ENCODE peak calls at places on chromosomes 7 and 10, in eight cellular contexts. One of them, this sample, is unnamed.

GRCh38 chr7:78018541-78019456 is 220.2 kb downstream of the PHTF2 start:
- DNase-seq in heart right ventricle: peak; percentile 34
- DNase-seq in heart left ventricle: peak; percentile 66
- DNase-seq in fibroblast of lung: peak; percentile 57
- DNase-seq in kidney epithelial cell: no peak
- DNase-seq in hepatocyte: no peak
- DNase-seq in mesenchymal stem cell: peak; percentile 40
- DNase-seq in upper lobe of left lung: no peak
- DNase-seq in this sample: no peak

GRCh38 chr7:101112233-101112632 is 14.7 kb upstream of the SERPINE1 start:
- DNase-seq in heart right ventricle: peak; percentile 85
- DNase-seq in heart left ventricle: peak; percentile 77
- DNase-seq in fibroblast of lung: peak; percentile 74
- DNase-seq in kidney epithelial cell: no peak
- DNase-seq in hepatocyte: no peak
- DNase-seq in mesenchymal stem cell: peak; percentile 95
- DNase-seq in upper lobe of left lung: peak; percentile 43
- DNase-seq in this sample: no peak

GRCh38 chr7:45978010-45978681 is 57.1 kb upstream of the IGFBP3 start:
- DNase-seq in heart right ventricle: no peak
- DNase-seq in heart left ventricle: no peak
- DNase-seq in fibroblast of lung: peak; percentile 99
- DNase-seq in kidney epithelial cell: peak; percentile 99
- DNase-seq in hepatocyte: peak; percentile 88
- DNase-seq in mesenchymal stem cell: peak; percentile 98
- DNase-seq in upper lobe of left lung: peak; percentile 67
- DNase-seq in this sample: peak; percentile 63

GRCh38 chr10:107442035-107442505 is 277.6 kb upstream of the SORCS1 start:
- DNase-seq in heart right ventricle: no peak
- DNase-seq in heart left ventricle: no peak
- DNase-seq in fibroblast of lung: peak; percentile 55
- DNase-seq in kidney epithelial cell: peak; percentile 70
- DNase-seq in hepatocyte: no peak
- DNase-seq in mesenchymal stem cell: peak; percentile 68
- DNase-seq in upper lobe of left lung: no peak
- DNase-seq in this sample: no peak

GRCh38 chr10:110500515-110500905 is 2.8 kb downstream of the DUSP5 start:
- DNase-seq in heart right ventricle: no peak
- DNase-seq in heart left ventricle: no peak
- DNase-seq in fibroblast of lung: peak; percentile 84
- DNase-seq in kidney epithelial cell: no peak
- DNase-seq in hepatocyte: peak; percentile 46
- DNase-seq in mesenchymal stem cell: peak; percentile 94
- DNase-seq in upper lobe of left lung: no peak
- DNase-seq in this sample: no peak

GRCh38 chr7:37421820-37422219 is 26.8 kb downstream of the ELMO1 start:
- DNase-seq in heart right ventricle: no peak
- DNase-seq in heart left ventricle: no peak
- DNase-seq in fibroblast of lung: no peak
- DNase-seq in kidney epithelial cell: no peak
- DNase-seq in hepatocyte: no peak
- DNase-seq in mesenchymal stem cell: no peak
- DNase-seq in upper lobe of left lung: no peak
- DNase-seq in this sample: no peak

GRCh38 chr7:28149291-28150101 is 31.1 kb downstream of the JAZF1 start:
- DNase-seq in heart right ventricle: no peak
- DNase-seq in heart left ventricle: no peak
- DNase-seq in fibroblast of lung: no peak
- DNase-seq in kidney epithelial cell: no peak
- DNase-seq in hepatocyte: no peak
- DNase-seq in mesenchymal stem cell: no peak
- DNase-seq in upper lobe of left lung: no peak
- DNase-seq in this sample: no peak

GRCh38 chr10:73218466-73219191 is 28.4 kb downstream of the DNAJC9 start:
- DNase-seq in heart right ventricle: no peak
- DNase-seq in heart left ventricle: no peak
- DNase-seq in fibroblast of lung: peak; percentile 6
- DNase-seq in kidney epithelial cell: no peak
- DNase-seq in hepatocyte: peak; percentile 11
- DNase-seq in mesenchymal stem cell: peak; percentile 40
- DNase-seq in upper lobe of left lung: no peak
- DNase-seq in this sample: peak; percentile 16

GRCh38 chr7:100007887-100008286 is 7.5 kb upstream of the ZKSCAN1 start:
- DNase-seq in heart right ventricle: no peak
- DNase-seq in heart left ventricle: no peak
- DNase-seq in fibroblast of lung: no peak
- DNase-seq in kidney epithelial cell: no peak
- DNase-seq in hepatocyte: no peak
- DNase-seq in mesenchymal stem cell: no peak
- DNase-seq in upper lobe of left lung: no peak
- DNase-seq in this sample: no peak

GRCh38 chr7:116150588-116150987 is 59.8 kb upstream of the TES start:
- DNase-seq in heart right ventricle: no peak
- DNase-seq in heart left ventricle: no peak
- DNase-seq in fibroblast of lung: no peak
- DNase-seq in kidney epithelial cell: no peak
- DNase-seq in hepatocyte: no peak
- DNase-seq in mesenchymal stem cell: no peak
- DNase-seq in upper lobe of left lung: no peak
- DNase-seq in this sample: no peak

GRCh38 chr10:21100871-21101514 is 203.9 kb upstream of the NEBL start:
- DNase-seq in heart right ventricle: no peak
- DNase-seq in heart left ventricle: no peak
- DNase-seq in fibroblast of lung: peak; percentile 68
- DNase-seq in kidney epithelial cell: no peak
- DNase-seq in hepatocyte: no peak
- DNase-seq in mesenchymal stem cell: peak; percentile 68
- DNase-seq in upper lobe of left lung: no peak
- DNase-seq in this sample: no peak

GRCh38 chr7:151769189-151769821 is 107.6 kb downstream of the PRKAG2 start:
- DNase-seq in heart right ventricle: no peak
- DNase-seq in heart left ventricle: peak; percentile 13
- DNase-seq in fibroblast of lung: no peak
- DNase-seq in kidney epithelial cell: no peak
- DNase-seq in hepatocyte: no peak
- DNase-seq in mesenchymal stem cell: no peak
- DNase-seq in upper lobe of left lung: no peak
- DNase-seq in this sample: no peak
- H3K27me3 ChIP-seq in heart right ventricle: no peaks in the 10 kb centered on the region
- H3K27me3 ChIP-seq in heart left ventricle: no peaks in the 10 kb centered on the region
- H3K27me3 ChIP-seq in fibroblast of lung: peaks cover 28% of the 10 kb centered on the region
- H3K27me3 ChIP-seq in kidney epithelial cell: no peaks in the 10 kb centered on the region
- H3K27me3 ChIP-seq in hepatocyte: no peaks in the 10 kb centered on the region
- H3K27me3 ChIP-seq in mesenchymal stem cell: peaks cover 27% of the 10 kb centered on the region
- H3K27me3 ChIP-seq in upper lobe of left lung: no peaks in the 10 kb centered on the region
- H3K27me3 ChIP-seq in this sample: no peaks in the 10 kb centered on the region

GRCh38 chr7:3011211-3011852 is 32.3 kb downstream of the CARD11 start:
- DNase-seq in heart right ventricle: no peak
- DNase-seq in heart left ventricle: no peak
- DNase-seq in fibroblast of lung: no peak
- DNase-seq in kidney epithelial cell: no peak
- DNase-seq in hepatocyte: no peak
- DNase-seq in mesenchymal stem cell: no peak
- DNase-seq in upper lobe of left lung: no peak
- DNase-seq in this sample: no peak
- H3K4me3 ChIP-seq in heart right ventricle: no peak overlapping the region
- H3K4me3 ChIP-seq in heart left ventricle: no peak overlapping the region
- H3K4me3 ChIP-seq in fibroblast of lung: no peak overlapping the region
- H3K4me3 ChIP-seq in kidney epithelial cell: no peak overlapping the region
- H3K4me3 ChIP-seq in hepatocyte: no peak overlapping the region
- H3K4me3 ChIP-seq in mesenchymal stem cell: no peak overlapping the region
- H3K4me3 ChIP-seq in upper lobe of left lung: no peak overlapping the region
- H3K4me3 ChIP-seq in this sample: no peak overlapping the region

DNA sequence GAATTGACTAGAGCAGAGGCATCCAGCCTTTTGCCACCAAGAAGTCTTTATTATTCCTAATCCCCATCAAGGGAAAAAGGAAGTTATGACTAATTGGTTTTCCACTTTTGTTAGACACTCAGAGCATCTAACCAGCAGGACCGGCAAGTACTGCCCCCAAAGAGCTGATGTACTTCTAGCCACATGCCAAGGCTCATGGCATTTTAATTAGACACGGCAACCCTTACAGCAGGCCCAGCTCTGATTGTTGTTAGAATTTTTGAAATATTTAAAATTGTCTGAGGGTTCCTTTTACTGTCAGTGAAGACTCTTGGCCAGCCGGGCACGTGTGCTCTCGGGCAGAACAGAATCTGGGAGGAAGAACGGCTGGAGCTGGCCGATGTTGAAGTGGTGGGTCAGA is 114.8 kb downstream of the SPAG6 start:
- DNase-seq in heart right ventricle: no peak
- DNase-seq in heart left ventricle: no peak
- DNase-seq in fibroblast of lung: no peak
- DNase-seq in kidney epithelial cell: no peak
- DNase-seq in hepatocyte: no peak
- DNase-seq in mesenchymal stem cell: no peak
- DNase-seq in upper lobe of left lung: no peak
- DNase-seq in this sample: no peak
- H3K27me3 ChIP-seq in heart right ventricle: peaks cover 7% of the 10 kb centered on the region
- H3K27me3 ChIP-seq in heart left ventricle: no peaks in the 10 kb centered on the region
- H3K27me3 ChIP-seq in fibroblast of lung: no peaks in the 10 kb centered on the region
- H3K27me3 ChIP-seq in kidney epithelial cell: no peaks in the 10 kb centered on the region
- H3K27me3 ChIP-seq in hepatocyte: no peaks in the 10 kb centered on the region
- H3K27me3 ChIP-seq in mesenchymal stem cell: peaks cover 6% of the 10 kb centered on the region
- H3K27me3 ChIP-seq in upper lobe of left lung: no peaks in the 10 kb centered on the region
- H3K27me3 ChIP-seq in this sample: no peaks in the 10 kb centered on the region

GRCh38 chr7:134431805-134432204 is 27.1 kb downstream of the AKR1B1 start:
- DNase-seq in heart right ventricle: no peak
- DNase-seq in heart left ventricle: no peak
- DNase-seq in fibroblast of lung: no peak
- DNase-seq in kidney epithelial cell: no peak
- DNase-seq in hepatocyte: peak; percentile 75
- DNase-seq in mesenchymal stem cell: no peak
- DNase-seq in upper lobe of left lung: no peak
- DNase-seq in this sample: no peak
- H3K4me3 ChIP-seq in heart right ventricle: peak overlapping the region; percentile 45
- H3K4me3 ChIP-seq in heart left ventricle: peak overlapping the region; percentile 41
- H3K4me3 ChIP-seq in fibroblast of lung: peak overlapping the region; percentile 69
- H3K4me3 ChIP-seq in kidney epithelial cell: peak overlapping the region; percentile 21
- H3K4me3 ChIP-seq in hepatocyte: peak overlapping the region; percentile 15
- H3K4me3 ChIP-seq in mesenchymal stem cell: peak overlapping the region; percentile 74
- H3K4me3 ChIP-seq in upper lobe of left lung: peak overlapping the region; percentile 44
- H3K4me3 ChIP-seq in this sample: no peak overlapping the region

GRCh38 chr7:157041514-157042277 is 31.2 kb upstream of the MNX1 start:
- DNase-seq in heart right ventricle: no peak
- DNase-seq in heart left ventricle: no peak
- DNase-seq in fibroblast of lung: no peak
- DNase-seq in kidney epithelial cell: no peak
- DNase-seq in hepatocyte: no peak
- DNase-seq in mesenchymal stem cell: no peak
- DNase-seq in upper lobe of left lung: no peak
- DNase-seq in this sample: no peak
- H3K27me3 ChIP-seq in heart right ventricle: peaks cover 45% of the 10 kb centered on the region
- H3K27me3 ChIP-seq in heart left ventricle: peaks cover 11% of the 10 kb centered on the region
- H3K27me3 ChIP-seq in fibroblast of lung: no peaks in the 10 kb centered on the region
- H3K27me3 ChIP-seq in kidney epithelial cell: no peaks in the 10 kb centered on the region
- H3K27me3 ChIP-seq in hepatocyte: no peaks in the 10 kb centered on the region
- H3K27me3 ChIP-seq in mesenchymal stem cell: no peaks in the 10 kb centered on the region
- H3K27me3 ChIP-seq in upper lobe of left lung: no peaks in the 10 kb centered on the region
- H3K27me3 ChIP-seq in this sample: no peaks in the 10 kb centered on the region